ENCODE peak calls at places on chromosomes 4 and X, in five cellular contexts. A is left cardiac atrium, W is nephron progenitor cell, L is GM23338, B is nucleus accumbens. T is an unnamed sample.

GRCh38 chr4:185222598-185222997 is 13.2 kb downstream of the SNX25 start:
- DNase-seq in A (no peak), W (no peak), L (no peak), B (no peak), T (no peak)

GRCh38 chr4:72390409-72390808 is 178.6 kb downstream of the ADAMTS3 start:
- DNase-seq in A (no peak), W (no peak), L (no peak), B (no peak), T (no peak)

GRCh38 chr4:54659213-54660144 is 1.7 kb downstream of the KIT start:
- DNase-seq in A (peak), W (peak), L (peak), B (no peak), T (peak)

GRCh38 chrX:15653961-15654360 is 10.6 kb downstream of the CLTRN start:
- DNase-seq in A (no peak), W (no peak), L (no peak), B (no peak), T (no peak)

GRCh38 chrX:56726609-56727008 is 2.4 kb upstream of the NBDY start:
- DNase-seq in A (no peak), W (no peak), L (peak), B (peak), T (peak)

GRCh38 chr4:108058685-108059440 is 69.2 kb downstream of the HADH start:
- DNase-seq in A (no peak), W (no peak), L (no peak), B (no peak), T (peak)

GRCh38 chr4:72340803-72341431 is 228.1 kb downstream of the ADAMTS3 start:
- DNase-seq in A (no peak), W (no peak), L (peak), B (no peak), T (no peak)

GRCh38 chr4:92305878-92306520 is 2.2 kb downstream of the GRID2 start:
- DNase-seq in A (peak), W (peak), L (peak), B (peak), T (no peak)

GRCh38 chr4:36227913-36228312 is 16.4 kb downstream of the ARAP2 start:
- DNase-seq in A (no peak), W (no peak), L (no peak), B (no peak), T (no peak)

GRCh38 chrX:72694170-72694569 is 19.9 kb downstream of the PHKA1 start:
- DNase-seq in A (no peak), W (no peak), L (no peak), B (no peak), T (no peak)

GRCh38 chr4:11805837-11806236 is 377.1 kb upstream of the HS3ST1 start:
- DNase-seq in A (no peak), W (no peak), L (peak), B (no peak), T (no peak)

GRCh38 chrX:80174925-80175574 is 160.5 kb downstream of the TBX22 start:
- DNase-seq in A (peak), W (no peak), L (no peak), B (no peak), T (no peak)

GRCh38 chrX:107902721-107903120 is 77.1 kb downstream of the MID2 start:
- DNase-seq in A (no peak), W (no peak), L (peak), B (no peak), T (no peak)

GRCh38 chr4:33881176-33881575 is 2363.1 kb downstream of the ARAP2 start:
- DNase-seq in A (no peak), W (no peak), L (no peak), B (no peak), T (no peak)

GRCh38 chr4:82798168-82799005 is at the start of gene SCD5:
- DNase-seq in A (peak), W (peak), L (peak), B (peak), T (peak)

GRCh38 chrX:497201-497710 is 110.5 kb upstream of the PPP2R3B start:
- DNase-seq in A (no peak), W (no peak), L (no peak), B (no peak), T (no peak)